ENCODE peak calls at places on chromosome 18, in five cellular contexts. One of them, this sample, is unnamed.

GRCh38 chr18:50866765-50867164 is 12.2 kb upstream of the ME2 start:
- DNase-seq in CD8-positive, alpha-beta T cell: no peak
- DNase-seq in ELR: peak; percentile 34
- DNase-seq in coronary artery: no peak
- DNase-seq in nephron progenitor cell: no peak
- DNase-seq in this sample: no peak

GRCh38 chr18:76788571-76789317 is 33.6 kb upstream of the ZNF236 start:
- DNase-seq in CD8-positive, alpha-beta T cell: no peak
- DNase-seq in ELR: no peak
- DNase-seq in coronary artery: no peak
- DNase-seq in nephron progenitor cell: no peak
- DNase-seq in this sample: no peak

GRCh38 chr18:70621710-70622109 is 332.9 kb downstream of the SOCS6 start:
- DNase-seq in CD8-positive, alpha-beta T cell: peak; percentile 40
- DNase-seq in ELR: no peak
- DNase-seq in coronary artery: no peak
- DNase-seq in nephron progenitor cell: no peak
- DNase-seq in this sample: no peak

GRCh38 chr18:73913505-73913904 is 234.1 kb downstream of the FBXO15 start:
- DNase-seq in CD8-positive, alpha-beta T cell: no peak
- DNase-seq in ELR: no peak
- DNase-seq in coronary artery: no peak
- DNase-seq in nephron progenitor cell: no peak
- DNase-seq in this sample: no peak

GRCh38 chr18:25560369-25560768 is 208.4 kb upstream of the ZNF521 start:
- DNase-seq in CD8-positive, alpha-beta T cell: no peak
- DNase-seq in ELR: no peak
- DNase-seq in coronary artery: no peak
- DNase-seq in nephron progenitor cell: no peak
- DNase-seq in this sample: no peak

GRCh38 chr18:34222025-34222395 is 2.7 kb downstream of the NOL4 start:
- DNase-seq in CD8-positive, alpha-beta T cell: no peak
- DNase-seq in ELR: no peak
- DNase-seq in coronary artery: no peak
- DNase-seq in nephron progenitor cell: peak; percentile 32
- DNase-seq in this sample: no peak

GRCh38 chr18:14086459-14087231 is 45.6 kb downstream of the ZNF519 start:
- DNase-seq in CD8-positive, alpha-beta T cell: no peak
- DNase-seq in ELR: peak; percentile 29
- DNase-seq in coronary artery: no peak
- DNase-seq in nephron progenitor cell: peak; percentile 29
- DNase-seq in this sample: peak; percentile 26

GRCh38 chr18:75548353-75548752 is 120.8 kb upstream of the SMIM21 start:
- DNase-seq in CD8-positive, alpha-beta T cell: no peak
- DNase-seq in ELR: no peak
- DNase-seq in coronary artery: no peak
- DNase-seq in nephron progenitor cell: peak; percentile 53
- DNase-seq in this sample: peak; percentile 18

GRCh38 chr18:33440011-33440383 is 524 bp downstream of the CCDC178 start:
- DNase-seq in CD8-positive, alpha-beta T cell: no peak
- DNase-seq in ELR: no peak
- DNase-seq in coronary artery: peak; percentile 76
- DNase-seq in nephron progenitor cell: peak; percentile 64
- DNase-seq in this sample: peak; percentile 52

GRCh38 chr18:28269750-28270149 is 92.8 kb upstream of the CDH2 start:
- DNase-seq in CD8-positive, alpha-beta T cell: no peak
- DNase-seq in ELR: peak; percentile 2
- DNase-seq in coronary artery: no peak
- DNase-seq in nephron progenitor cell: no peak
- DNase-seq in this sample: no peak

GRCh38 chr18:6487027-6487426 is 72.3 kb upstream of the L3MBTL4 start:
- DNase-seq in CD8-positive, alpha-beta T cell: no peak
- DNase-seq in ELR: no peak
- DNase-seq in coronary artery: no peak
- DNase-seq in nephron progenitor cell: no peak
- DNase-seq in this sample: no peak

This sample was measured in neural crest cell.